ENCODE peak calls at places on chromosome 5, in ten cellular contexts. J is HT-29, X is head of caudate nucleus, P is B cell, C is AG09309, S is NCI-H1092 treated with DMSO at 0.1 percent for 48 hours, N is GM10248, I is left colon, V is GM06990, D is colonic mucosa. G is an unnamed sample.

GRCh38 chr5:116645627-116646026 is 71.0 kb upstream of the SEMA6A start:
- DNase-seq in J (no peak), X (no peak), P (no peak), C (no peak), S (no peak), N (no peak), I (no peak), V (no peak), D (no peak), G (no peak)

GRCh38 chr5:34526682-34527305 is 129.3 kb upstream of the RAI14 start:
- DNase-seq in J (no peak), X (no peak), P (no peak), C (no peak), S (no peak), N (no peak), I (no peak), V (peak), D (no peak), G (no peak)

GRCh38 chr5:13403351-13403750 is 541.1 kb downstream of the DNAH5 start:
- DNase-seq in J (no peak), X (no peak), P (no peak), C (no peak), S (no peak), N (no peak), I (no peak), V (no peak), D (no peak), G (no peak)

GRCh38 chr5:138696501-138696900 is 56.7 kb upstream of the CTNNA1 start:
- DNase-seq in J (no peak), X (no peak), P (no peak), C (peak), S (no peak), N (no peak), I (no peak), V (no peak), D (no peak), G (no peak)

GRCh38 chr5:111530298-111530740 is 18.0 kb upstream of the STARD4 start:
- DNase-seq in J (peak), X (no peak), P (peak), C (no peak), S (no peak), N (peak), I (peak), V (peak), D (peak), G (peak)

GRCh38 chr5:10999714-11000113 is 238.7 kb upstream of the DAP start:
- DNase-seq in J (no peak), X (no peak), P (no peak), C (no peak), S (no peak), N (no peak), I (no peak), V (no peak), D (no peak), G (no peak)

GRCh38 chr5:7728076-7728475 is 122.9 kb downstream of the CFAP90 start:
- DNase-seq in J (no peak), X (no peak), P (no peak), C (no peak), S (no peak), N (no peak), I (no peak), V (no peak), D (no peak), G (no peak)

GRCh38 chr5:108753877-108754276 is 6.2 kb downstream of the FER start:
- DNase-seq in J (no peak), X (no peak), P (no peak), C (no peak), S (no peak), N (no peak), I (no peak), V (no peak), D (no peak), G (no peak)

GRCh38 chr5:125196479-125197183 is 450.2 kb upstream of the ZNF608 start:
- DNase-seq in J (no peak), X (no peak), P (no peak), C (no peak), S (peak), N (no peak), I (no peak), V (no peak), D (no peak), G (no peak)

GRCh38 chr5:10460252-10460906 is 18.7 kb downstream of the ROPN1L start:
- DNase-seq in J (no peak), X (peak), P (no peak), C (no peak), S (no peak), N (no peak), I (peak), V (no peak), D (peak), G (no peak)

GRCh38 chr5:32231929-32232328 is 57.8 kb upstream of the GOLPH3 start:
- DNase-seq in J (no peak), X (no peak), P (no peak), C (no peak), S (no peak), N (no peak), I (peak), V (no peak), D (no peak), G (no peak)

GRCh38 chr5:71865202-71865601 is 146.1 kb downstream of the CARTPT start:
- DNase-seq in J (no peak), X (peak), P (no peak), C (peak), S (no peak), N (no peak), I (no peak), V (no peak), D (no peak), G (no peak)

GRCh38 chr5:134000696-134001453 is 3.9 kb downstream of the VDAC1 start:
- DNase-seq in J (no peak), X (no peak), P (no peak), C (no peak), S (no peak), N (no peak), I (no peak), V (no peak), D (no peak), G (no peak)

GRCh38 chr5:55510523-55510880 is 24.3 kb downstream of the PLPP1 start:
- DNase-seq in J (peak), X (no peak), P (no peak), C (no peak), S (no peak), N (no peak), I (no peak), V (no peak), D (peak), G (no peak)

GRCh38 chr5:6837519-6838110 is 124.4 kb downstream of the TENT4A start:
- DNase-seq in J (peak), X (no peak), P (no peak), C (no peak), S (no peak), N (peak), I (no peak), V (no peak), D (peak), G (no peak)

GRCh38 chr5:107653685-107654084 is 17.1 kb downstream of the EFNA5 start:
- DNase-seq in J (no peak), X (no peak), P (no peak), C (no peak), S (peak), N (no peak), I (no peak), V (no peak), D (no peak), G (no peak)

GRCh38 chr5:74127377-74128338 is 501.7 kb downstream of the ARHGEF28 start:
- DNase-seq in J (peak), X (no peak), P (no peak), C (no peak), S (peak), N (no peak), I (no peak), V (no peak), D (no peak), G (no peak)

GRCh38 chr5:133049726-133050048 is 2.1 kb upstream of the HSPA4 start:
- DNase-seq in J (peak), X (no peak), P (no peak), C (no peak), S (no peak), N (no peak), I (no peak), V (no peak), D (no peak), G (no peak)

GRCh38 chr5:131109540-131110255 is 55.4 kb downstream of the HINT1 start:
- DNase-seq in J (peak), X (no peak), P (no peak), C (peak), S (peak), N (peak), I (no peak), V (no peak), D (peak), G (no peak)

GRCh38 chr5:135930949-135931295 is 23.9 kb downstream of the LECT2 start:
- DNase-seq in J (no peak), X (no peak), P (no peak), C (no peak), S (no peak), N (no peak), I (no peak), V (no peak), D (no peak), G (no peak)

GRCh38 chr5:177430146-177430951 is 3.9 kb downstream of the GRK6 start:
- DNase-seq in J (no peak), X (no peak), P (no peak), C (no peak), S (no peak), N (peak), I (peak), V (peak), D (no peak), G (no peak)

GRCh38 chr5:119339965-119340364 is 15.9 kb upstream of the TNFAIP8 start:
- DNase-seq in J (no peak), X (no peak), P (no peak), C (no peak), S (no peak), N (no peak), I (no peak), V (no peak), D (no peak), G (peak)

GRCh38 chr5:42811591-42812392 is at the start of gene SELENOP:
- DNase-seq in J (peak), X (no peak), P (no peak), C (no peak), S (no peak), N (no peak), I (peak), V (no peak), D (peak), G (no peak)

G was measured in T-helper 2 cell treated with Interferon-gamma antibody and Interleukin-4, amounts not matched to agents 5 μg/mL and 100 μg/mL, for 36 hours.